ENCODE peak calls at places on chromosomes 11 and 22, in four cellular contexts. W is pancreas, K is B cell, P is endothelial cell. B is an unnamed sample.

GRCh38 chr22:29994941-29995340 is 85.3 kb upstream of the HORMAD2 start:
- DNase-seq in W (no peak), K (no peak), P (no peak), B (no peak)

GRCh38 chr11:123325535-123325934 is 104.5 kb upstream of the GRAMD1B start:
- DNase-seq in W (no peak), K (no peak), P (no peak), B (no peak)

GRCh38 chr11:104694259-104695070 is 203.8 kb downstream of the CASP12 start:
- DNase-seq in W (no peak), K (no peak), P (no peak), B (no peak)

GRCh38 chr11:65102142-65103095 is 6.4 kb downstream of the VPS51 start:
- DNase-seq in W (no peak), K (no peak), P (no peak), B (no peak)

GRCh38 chr11:65591939-65592814 is 3.4 kb downstream of the KCNK7 start:
- DNase-seq in W (no peak), K (no peak), P (peak), B (no peak)

GRCh38 chr11:35593143-35593542 is 25.1 kb upstream of the FJX1 start:
- DNase-seq in W (no peak), K (no peak), P (no peak), B (no peak)

GRCh38 chr11:77095551-77096490 is 6.8 kb upstream of the OMP start:
- DNase-seq in W (peak), K (no peak), P (no peak), B (no peak)

GRCh38 chr22:46972901-46973831 is 210.7 kb downstream of the TBC1D22A start:
- DNase-seq in W (no peak), K (no peak), P (no peak), B (no peak)

GRCh38 chr11:46210133-46210636 is 67.3 kb upstream of the CREB3L1 start:
- DNase-seq in W (no peak), K (no peak), P (no peak), B (no peak)

GRCh38 chr11:47259178-47259977 is 1.6 kb downstream of the NR1H3 start:
- DNase-seq in W (no peak), K (peak), P (peak), B (no peak)

GRCh38 chr11:19727246-19727645 is 14.6 kb downstream of the NAV2 start:
- DNase-seq in W (no peak), K (no peak), P (no peak), B (no peak)

GRCh38 chr22:39405346-39406085 is 5.9 kb downstream of the TAB1 start:
- DNase-seq in W (no peak), K (no peak), P (no peak), B (no peak)

GRCh38 chr22:35496768-35497312 is 43.8 kb upstream of the RASD2 start:
- DNase-seq in W (no peak), K (no peak), P (no peak), B (no peak)

GRCh38 chr11:69471329-69472052 is 10.0 kb upstream of the LINC01488 start:
- DNase-seq in W (no peak), K (no peak), P (no peak), B (no peak)

GRCh38 chr11:122733301-122733686 is 77.8 kb downstream of the UBASH3B start:
- DNase-seq in W (no peak), K (no peak), P (no peak), B (no peak)

GRCh38 chr11:123851110-123851509 is 34.4 kb downstream of the TMEM225 start:
- DNase-seq in W (no peak), K (no peak), P (no peak), B (no peak)

GRCh38 chr11:73185680-73186293 is 32.3 kb upstream of the P2RY2 start:
- DNase-seq in W (no peak), K (no peak), P (no peak), B (no peak)

GRCh38 chr22:29397791-29398190 is 9.4 kb upstream of the AP1B1 start:
- DNase-seq in W (no peak), K (no peak), P (no peak), B (no peak)

GRCh38 chr11:26726960-26727359 is 5.1 kb upstream of the SLC5A12 start:
- DNase-seq in W (no peak), K (no peak), P (no peak), B (no peak)

GRCh38 chr11:62593434-62594044 is 2.2 kb upstream of the TUT1 start:
- DNase-seq in W (peak), K (peak), P (peak), B (no peak)

GRCh38 chr22:49099089-49099488 is 728.6 kb downstream of the BRD1 start:
- DNase-seq in W (no peak), K (no peak), P (no peak), B (no peak)

GRCh38 chr22:49150801-49151221 is 676.9 kb downstream of the BRD1 start:
- DNase-seq in W (no peak), K (no peak), P (no peak), B (no peak)

GRCh38 chr22:24066260-24066659 is 55.2 kb downstream of the CABIN1 start:
- DNase-seq in W (no peak), K (no peak), P (no peak), B (no peak)

GRCh38 chr22:49479566-49479965 is 348.1 kb downstream of the BRD1 start:
- DNase-seq in W (no peak), K (no peak), P (no peak), B (no peak)

GRCh38 chr11:35404397-35404775 is 15.0 kb downstream of the SLC1A2 start:
- DNase-seq in W (peak), K (no peak), P (peak), B (no peak)

GRCh38 chr11:111841370-111842053 is 29.9 kb downstream of the ALG9 start:
- DNase-seq in W (peak), K (peak), P (peak), B (peak)

GRCh38 chr11:87266751-87267150 is 229.0 kb downstream of the TMEM135 start:
- DNase-seq in W (no peak), K (no peak), P (no peak), B (no peak)

GRCh38 chr11:12631651-12632050 is 42.6 kb upstream of the TEAD1 start:
- DNase-seq in W (no peak), K (no peak), P (no peak), B (no peak)

GRCh38 chr11:70032943-70033710 is 45.0 kb upstream of the ANO1 start:
- DNase-seq in W (no peak), K (no peak), P (no peak), B (peak)

GRCh38 chr22:30159561-30160353 is 79.5 kb downstream of the HORMAD2 start:
- DNase-seq in W (no peak), K (no peak), P (no peak), B (no peak)

GRCh38 chr22:38184788-38185187 is 3.2 kb upstream of the PLA2G6 start:
- DNase-seq in W (no peak), K (no peak), P (no peak), B (no peak)

GRCh38 chr22:38181453-38182200 is at the start of gene PLA2G6:
- DNase-seq in W (peak), K (peak), P (peak), B (peak)

GRCh38 chr22:38177044-38177443 is 4.6 kb downstream of the PLA2G6 start:
- DNase-seq in W (no peak), K (no peak), P (no peak), B (no peak)

GRCh38 chr22:38177926-38178604 is 3.6 kb downstream of the PLA2G6 start:
- DNase-seq in W (no peak), K (no peak), P (no peak), B (no peak)

GRCh38 chr22:38180841-38181452 is 683 bp downstream of the PLA2G6 start:
- DNase-seq in W (peak), K (peak), P (no peak), B (no peak)
- TF ChIP-seq CTCF in W (no peak), K (no peak), P (no peak), B (no peak)

DNA sequence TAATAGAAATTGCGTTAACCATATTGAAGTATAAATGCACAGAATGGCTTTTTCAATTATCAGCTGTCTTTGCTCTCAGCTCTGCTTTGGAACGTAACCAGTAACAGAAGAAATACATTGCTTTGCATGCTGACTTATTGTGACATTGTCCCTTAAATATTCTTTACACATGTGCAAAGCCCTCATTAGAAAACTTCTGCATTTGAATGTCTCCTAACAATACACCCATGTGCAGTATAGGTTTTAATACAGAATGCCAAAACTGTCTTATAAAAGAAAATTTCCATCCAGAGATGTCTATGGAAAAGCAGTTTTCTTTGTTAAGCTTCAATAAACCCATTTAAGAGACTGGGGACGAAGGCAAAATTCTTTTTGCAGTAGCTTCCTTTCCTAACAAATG is 560.3 kb upstream of the CHORDC1 start:
- DNase-seq in W (no peak), K (no peak), P (no peak), B (no peak)
- TF ChIP-seq CTCF in W (no peak), K (no peak), P (no peak), B (no peak)

GRCh38 chr11:59180907-59181306 is 9.0 kb downstream of the DTX4 start:
- DNase-seq in W (no peak), K (no peak), P (no peak), B (no peak)

GRCh38 chr11:59183768-59184167 is 11.8 kb downstream of the DTX4 start:
- DNase-seq in W (no peak), K (no peak), P (no peak), B (no peak)

GRCh38 chr11:59181746-59182456 is 10.0 kb downstream of the DTX4 start:
- DNase-seq in W (no peak), K (no peak), P (no peak), B (no peak)

GRCh38 chr11:59184876-59185275 is 12.9 kb downstream of the DTX4 start:
- DNase-seq in W (no peak), K (no peak), P (no peak), B (no peak)

GRCh38 chr11:59182457-59183151 is 10.7 kb downstream of the DTX4 start:
- DNase-seq in W (no peak), K (peak), P (no peak), B (no peak)
- TF ChIP-seq CTCF in W (no peak), K (peak), P (peak), B (peak)

DNA sequence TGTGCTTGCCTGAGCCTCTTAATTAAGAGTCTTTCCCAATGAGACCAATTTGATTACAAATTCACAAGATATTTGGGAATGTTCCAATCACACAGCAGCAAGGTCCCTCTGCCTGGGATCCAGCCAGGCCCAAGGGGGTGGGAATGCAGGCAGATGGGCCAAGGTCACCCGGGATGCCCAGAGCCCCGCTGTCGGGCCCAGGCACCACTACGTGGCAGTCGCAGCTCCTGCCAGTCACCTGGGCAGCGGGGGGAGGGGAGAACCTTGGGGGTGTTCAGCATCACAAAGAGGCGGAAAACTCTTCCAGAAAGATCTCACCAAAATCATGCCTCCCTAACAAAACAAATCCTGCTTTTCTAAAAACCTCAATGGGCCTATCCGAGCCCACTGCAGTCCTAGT is 30.9 kb downstream of the PPM1F start:
- DNase-seq in W (peak), K (no peak), P (no peak), B (no peak)
- TF ChIP-seq CTCF in W (no peak), K (no peak), P (no peak), B (no peak)

DNA sequence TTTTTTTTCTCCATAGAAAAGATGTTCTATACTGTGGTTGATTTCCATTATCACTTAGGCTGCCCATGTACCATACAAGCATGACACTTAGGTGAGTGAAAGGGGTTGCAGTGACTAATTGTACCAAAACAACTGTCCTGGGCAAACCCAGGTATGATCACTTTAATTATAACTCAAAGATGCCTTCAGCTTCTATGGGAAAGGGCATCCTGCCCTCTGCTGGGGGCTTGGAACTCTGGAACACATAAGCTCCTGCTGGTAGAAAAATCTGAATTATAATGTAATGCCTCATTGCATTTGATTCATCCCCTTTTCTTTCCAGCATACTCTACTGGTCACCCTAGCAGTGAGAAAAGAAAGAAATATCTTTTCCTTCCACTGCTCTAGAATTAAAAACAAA is 206.3 kb downstream of the DDX10 start:
- DNase-seq in W (no peak), K (peak), P (peak), B (no peak)
- TF ChIP-seq CTCF in W (no peak), K (peak), P (peak), B (no peak)

DNA sequence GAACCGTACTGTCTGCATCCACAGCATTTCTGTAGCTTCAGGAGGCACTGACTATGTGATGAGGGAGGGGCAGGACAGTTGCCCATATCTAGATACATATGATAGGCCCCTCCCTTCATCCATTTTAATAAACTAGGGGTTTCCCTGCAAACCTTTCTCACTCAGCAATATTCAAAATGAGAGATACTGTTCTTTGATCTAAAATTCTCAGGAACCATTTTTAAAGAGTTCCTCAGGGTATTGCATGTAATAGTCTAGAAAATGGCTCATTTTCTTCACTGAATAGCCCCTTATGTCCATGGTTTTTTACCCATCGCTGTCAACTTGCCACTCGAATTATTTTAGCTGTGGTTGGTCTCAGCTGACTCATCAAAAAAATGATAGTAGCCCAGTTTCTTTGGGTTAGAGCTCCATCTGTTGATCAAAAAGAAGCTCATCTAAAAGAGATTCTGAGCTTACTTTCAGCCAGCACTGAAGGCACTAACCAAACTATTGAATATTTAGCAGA is 37.0 kb upstream of the DNAJB7 start:
- DNase-seq in W (no peak), K (peak), P (no peak), B (no peak)
- TF ChIP-seq CTCF in W (no peak), K (peak), P (no peak), B (no peak)